ENCODE peak calls at places on chromosomes 16 and 17, in six cellular contexts. One of them, this sample, is unnamed.

GRCh38 chr17:17117923-17118322 is 75.7 kb downstream of the MPRIP start:
- DNase-seq in fibroblast of lung: no peak
- DNase-seq in cardiac muscle cell: no peak
- DNase-seq in IMR-90: no peak
- DNase-seq in Karpas-422: no peak
- DNase-seq in transverse colon: no peak
- DNase-seq in this sample: no peak

GRCh38 chr17:7024402-7024785 is 1.5 kb downstream of the BCL6B start:
- DNase-seq in fibroblast of lung: no peak
- DNase-seq in IMR-90: no peak
- DNase-seq in transverse colon: no peak
- DNase-seq in Karpas-422: no peak
- DNase-seq in cardiac muscle cell: no peak
- DNase-seq in this sample: no peak

GRCh38 chr16:53822936-53823529 is 119.1 kb downstream of the FTO start:
- DNase-seq in Karpas-422: peak
- DNase-seq in IMR-90: no peak
- DNase-seq in transverse colon: no peak
- DNase-seq in fibroblast of lung: no peak
- DNase-seq in cardiac muscle cell: no peak
- DNase-seq in this sample: no peak

GRCh38 chr17:45050680-45051059 is 762 bp downstream of the DCAKD start:
- DNase-seq in IMR-90: peak
- DNase-seq in cardiac muscle cell: no peak
- DNase-seq in fibroblast of lung: no peak
- DNase-seq in transverse colon: peak
- DNase-seq in Karpas-422: peak
- DNase-seq in this sample: no peak

GRCh38 chr16:89700100-89700648 is 1.3 kb downstream of the SPATA2L start:
- DNase-seq in fibroblast of lung: peak
- DNase-seq in transverse colon: peak
- DNase-seq in cardiac muscle cell: peak
- DNase-seq in IMR-90: peak
- DNase-seq in Karpas-422: peak
- DNase-seq in this sample: peak

GRCh38 chr16:63720848-63721247 is 1401.0 kb downstream of the CDH11 start:
- DNase-seq in cardiac muscle cell: peak
- DNase-seq in fibroblast of lung: no peak
- DNase-seq in IMR-90: no peak
- DNase-seq in Karpas-422: peak
- DNase-seq in transverse colon: no peak
- DNase-seq in this sample: no peak

GRCh38 chr17:45234641-45235040 is 13.0 kb downstream of the FMNL1 start:
- DNase-seq in cardiac muscle cell: peak
- DNase-seq in fibroblast of lung: no peak
- DNase-seq in IMR-90: no peak
- DNase-seq in transverse colon: no peak
- DNase-seq in Karpas-422: peak
- DNase-seq in this sample: no peak

GRCh38 chr16:1331712-1332617 is 1.5 kb upstream of the BAIAP3 start:
- DNase-seq in IMR-90: peak
- DNase-seq in transverse colon: peak
- DNase-seq in Karpas-422: peak
- DNase-seq in cardiac muscle cell: no peak
- DNase-seq in fibroblast of lung: peak
- DNase-seq in this sample: no peak

GRCh38 chr17:8393470-8394231 is 4.0 kb downstream of the RNF222 start:
- DNase-seq in fibroblast of lung: no peak
- DNase-seq in Karpas-422: peak
- DNase-seq in IMR-90: peak
- DNase-seq in transverse colon: peak
- DNase-seq in cardiac muscle cell: no peak
- DNase-seq in this sample: no peak

GRCh38 chr16:66367968-66368891 is 1.7 kb downstream of the CDH5 start:
- DNase-seq in IMR-90: no peak
- DNase-seq in cardiac muscle cell: no peak
- DNase-seq in transverse colon: no peak
- DNase-seq in fibroblast of lung: no peak
- DNase-seq in Karpas-422: no peak
- DNase-seq in this sample: no peak
- H3K27ac ChIP-seq in IMR-90: no peak
- H3K27ac ChIP-seq in cardiac muscle cell: no peak
- H3K27ac ChIP-seq in transverse colon: peak
- H3K27ac ChIP-seq in fibroblast of lung: no peak
- H3K27ac ChIP-seq in Karpas-422: no peak
- H3K27ac ChIP-seq in this sample: no peak

DNA sequence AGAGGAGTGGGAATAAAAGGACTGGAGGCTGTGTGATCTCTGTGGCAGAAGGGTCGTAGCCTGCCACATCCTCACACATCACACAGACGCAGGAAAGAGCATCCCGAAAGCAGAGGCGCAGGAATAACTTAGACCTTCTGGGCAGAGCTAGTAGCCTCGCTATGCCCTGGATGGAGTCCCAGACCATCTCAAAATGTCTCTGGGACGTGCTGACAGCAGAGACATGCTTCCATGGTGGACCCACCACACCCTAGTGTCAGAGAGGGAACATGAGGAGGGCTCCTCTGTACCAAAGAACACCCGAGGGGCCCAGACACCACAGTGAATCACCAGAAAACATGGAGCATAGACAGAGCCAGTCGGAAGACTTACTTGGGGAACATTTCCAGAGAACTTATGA is 29.6 kb upstream of the FAAP100 start:
- DNase-seq in fibroblast of lung: no peak
- DNase-seq in IMR-90: no peak
- DNase-seq in cardiac muscle cell: no peak
- DNase-seq in Karpas-422: no peak
- DNase-seq in transverse colon: no peak
- DNase-seq in this sample: no peak
- H3K27ac ChIP-seq in fibroblast of lung: peak
- H3K27ac ChIP-seq in IMR-90: no peak
- H3K27ac ChIP-seq in cardiac muscle cell: no peak
- H3K27ac ChIP-seq in Karpas-422: no peak
- H3K27ac ChIP-seq in transverse colon: no peak
- H3K27ac ChIP-seq in this sample: no peak

DNA sequence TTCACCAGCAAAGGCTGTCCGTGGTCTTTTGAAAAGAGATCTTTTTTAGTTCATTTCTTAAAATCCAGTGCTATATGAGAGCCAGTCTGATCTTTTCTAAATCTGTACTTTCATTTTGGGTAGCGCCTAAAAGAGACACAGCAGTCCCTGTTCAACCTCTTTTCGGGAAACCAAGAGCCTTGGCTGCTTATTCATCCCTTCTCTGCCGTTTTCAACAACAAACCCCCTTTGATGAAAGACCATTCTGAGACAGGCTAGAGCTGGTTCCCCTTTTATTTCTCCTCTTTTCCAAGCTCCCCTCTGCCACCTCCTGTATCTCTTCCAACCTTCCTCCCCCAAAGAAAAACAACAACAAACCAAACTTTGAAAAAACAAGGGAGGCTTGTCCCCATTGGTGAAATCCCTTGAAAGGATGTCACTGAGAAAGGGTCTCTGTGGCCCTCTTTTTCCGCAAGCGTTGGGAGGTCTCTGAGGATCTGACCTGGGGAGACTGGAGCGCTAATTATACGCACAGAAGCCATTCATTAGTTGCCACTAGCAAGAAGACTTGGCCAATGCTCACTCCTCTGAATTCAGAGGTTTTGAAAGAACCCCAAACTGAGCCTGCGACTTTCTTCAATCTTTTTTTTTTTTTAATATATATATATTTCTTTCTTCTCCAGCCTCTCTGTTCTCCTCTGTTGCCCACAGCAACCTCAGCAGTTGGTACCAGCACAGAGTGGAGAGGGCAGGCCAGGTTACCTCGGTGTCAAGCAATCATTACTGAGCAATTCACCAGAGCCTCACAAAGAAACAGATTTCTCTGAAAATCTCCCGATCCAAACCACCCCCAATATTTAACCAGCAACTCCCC is 101.4 kb downstream of the PITPNC1 start:
- DNase-seq in cardiac muscle cell: no peak
- DNase-seq in Karpas-422: no peak
- DNase-seq in transverse colon: no peak
- DNase-seq in fibroblast of lung: no peak
- DNase-seq in IMR-90: no peak
- DNase-seq in this sample: no peak
- H3K27ac ChIP-seq in cardiac muscle cell: no peak
- H3K27ac ChIP-seq in Karpas-422: no peak
- H3K27ac ChIP-seq in transverse colon: peak
- H3K27ac ChIP-seq in fibroblast of lung: peak
- H3K27ac ChIP-seq in IMR-90: no peak
- H3K27ac ChIP-seq in this sample: peak

GRCh38 chr16:59909262-59909661 is 1175.1 kb upstream of the GOT2 start:
- DNase-seq in cardiac muscle cell: no peak
- DNase-seq in IMR-90: no peak
- DNase-seq in Karpas-422: no peak
- DNase-seq in transverse colon: no peak
- DNase-seq in fibroblast of lung: no peak
- DNase-seq in this sample: no peak
- H3K27ac ChIP-seq in cardiac muscle cell: no peak
- H3K27ac ChIP-seq in IMR-90: no peak
- H3K27ac ChIP-seq in Karpas-422: no peak
- H3K27ac ChIP-seq in transverse colon: no peak
- H3K27ac ChIP-seq in fibroblast of lung: no peak
- H3K27ac ChIP-seq in this sample: no peak

DNA sequence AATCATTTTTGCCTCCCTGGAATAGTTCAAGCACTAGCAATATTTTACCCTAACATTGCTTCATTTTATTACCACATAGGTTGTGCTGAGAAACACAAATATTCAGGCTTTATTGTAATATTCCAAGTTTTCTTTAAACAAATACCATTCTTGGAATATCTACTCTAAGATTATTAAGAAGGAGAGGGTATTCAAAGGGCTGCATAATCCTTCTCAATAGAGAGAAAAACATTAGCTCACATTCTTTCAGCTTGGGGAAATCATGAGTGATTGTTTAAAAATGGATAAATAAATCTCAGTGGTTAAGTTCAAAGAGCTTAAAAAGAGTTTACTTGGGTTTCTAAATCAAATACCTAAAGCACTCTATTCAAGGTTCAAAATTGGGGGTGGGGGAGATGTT is 111.9 kb upstream of the CORO6 start:
- DNase-seq in Karpas-422: no peak
- DNase-seq in transverse colon: no peak
- DNase-seq in cardiac muscle cell: no peak
- DNase-seq in IMR-90: peak
- DNase-seq in fibroblast of lung: no peak
- DNase-seq in this sample: no peak
- H3K27ac ChIP-seq in Karpas-422: no peak
- H3K27ac ChIP-seq in transverse colon: no peak
- H3K27ac ChIP-seq in cardiac muscle cell: peak
- H3K27ac ChIP-seq in IMR-90: peak
- H3K27ac ChIP-seq in fibroblast of lung: no peak
- H3K27ac ChIP-seq in this sample: no peak

GRCh38 chr17:75507712-75508111 is 7.6 kb downstream of the CASKIN2 start:
- DNase-seq in Karpas-422: no peak
- DNase-seq in cardiac muscle cell: no peak
- DNase-seq in IMR-90: no peak
- DNase-seq in fibroblast of lung: no peak
- DNase-seq in transverse colon: no peak
- DNase-seq in this sample: no peak

GRCh38 chr17:75508848-75509450 is 6.4 kb downstream of the CASKIN2 start:
- DNase-seq in transverse colon: no peak
- DNase-seq in IMR-90: no peak
- DNase-seq in Karpas-422: no peak
- DNase-seq in fibroblast of lung: no peak
- DNase-seq in cardiac muscle cell: no peak
- DNase-seq in this sample: no peak

GRCh38 chr17:75509528-75510258 is 5.6 kb downstream of the CASKIN2 start:
- DNase-seq in cardiac muscle cell: no peak
- DNase-seq in fibroblast of lung: no peak
- DNase-seq in transverse colon: no peak
- DNase-seq in IMR-90: no peak
- DNase-seq in Karpas-422: no peak
- DNase-seq in this sample: no peak

GRCh38 chr17:75506888-75507287 is 8.4 kb downstream of the CASKIN2 start:
- DNase-seq in cardiac muscle cell: no peak
- DNase-seq in Karpas-422: no peak
- DNase-seq in transverse colon: no peak
- DNase-seq in IMR-90: no peak
- DNase-seq in fibroblast of lung: no peak
- DNase-seq in this sample: no peak

GRCh38 chr17:75508122-75508719 is 7.1 kb downstream of the CASKIN2 start:
- DNase-seq in IMR-90: no peak
- DNase-seq in cardiac muscle cell: no peak
- DNase-seq in Karpas-422: no peak
- DNase-seq in fibroblast of lung: no peak
- DNase-seq in transverse colon: no peak
- DNase-seq in this sample: no peak
- H3K27ac ChIP-seq in IMR-90: no peak
- H3K27ac ChIP-seq in cardiac muscle cell: peak
- H3K27ac ChIP-seq in Karpas-422: no peak
- H3K27ac ChIP-seq in fibroblast of lung: no peak
- H3K27ac ChIP-seq in transverse colon: peak
- H3K27ac ChIP-seq in this sample: no peak

GRCh38 chr16:15440852-15441251 is 6.5 kb downstream of the BMERB1 start:
- DNase-seq in fibroblast of lung: peak
- DNase-seq in IMR-90: peak
- DNase-seq in transverse colon: no peak
- DNase-seq in cardiac muscle cell: no peak
- DNase-seq in Karpas-422: no peak
- DNase-seq in this sample: peak
- H3K27ac ChIP-seq in fibroblast of lung: peak
- H3K27ac ChIP-seq in IMR-90: peak
- H3K27ac ChIP-seq in transverse colon: no peak
- H3K27ac ChIP-seq in cardiac muscle cell: no peak
- H3K27ac ChIP-seq in Karpas-422: no peak
- H3K27ac ChIP-seq in this sample: peak

DNA sequence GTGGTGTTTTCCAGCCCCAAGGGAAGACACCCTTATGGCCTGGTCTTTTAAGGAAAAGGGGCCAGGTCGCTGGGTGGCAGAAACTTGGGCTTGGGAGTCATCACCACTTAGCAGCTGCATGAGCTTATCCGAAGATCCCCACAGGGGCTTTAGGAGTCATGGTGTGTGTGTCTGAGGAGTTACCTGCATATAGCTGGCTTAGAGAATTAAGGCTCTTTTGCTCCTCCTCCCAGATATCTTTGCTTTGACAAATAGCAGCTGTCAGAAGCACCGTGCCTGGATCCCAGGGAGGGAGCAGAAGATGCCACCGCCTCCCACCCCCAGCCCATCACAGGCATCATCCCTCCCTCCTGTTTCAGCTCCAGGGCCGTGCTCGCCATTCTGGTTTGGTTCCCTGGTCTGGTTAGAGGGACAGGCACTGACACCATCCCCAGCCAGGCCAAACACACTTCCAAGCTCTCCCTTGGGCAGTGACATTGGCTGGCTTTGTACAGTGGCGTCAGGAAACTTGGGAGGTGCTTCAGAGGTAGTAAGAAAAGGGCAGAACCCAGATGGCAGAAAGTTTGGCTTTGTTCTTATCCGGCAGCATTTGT is 17.4 kb downstream of the LDHD start:
- DNase-seq in cardiac muscle cell: no peak
- DNase-seq in transverse colon: no peak
- DNase-seq in Karpas-422: no peak
- DNase-seq in IMR-90: no peak
- DNase-seq in fibroblast of lung: no peak
- DNase-seq in this sample: no peak
- H3K27ac ChIP-seq in cardiac muscle cell: no peak
- H3K27ac ChIP-seq in transverse colon: peak
- H3K27ac ChIP-seq in Karpas-422: no peak
- H3K27ac ChIP-seq in IMR-90: no peak
- H3K27ac ChIP-seq in fibroblast of lung: no peak
- H3K27ac ChIP-seq in this sample: no peak